ENCODE peak calls at places on chromosomes 4 and X, in five cellular contexts. One of them, this sample, is unnamed.

GRCh38 chr4:153223935-153224334 is 19.7 kb downstream of the TRIM2 start:
- DNase-seq in DMS 273 treated with DMSO at 0.1 percent for 48 hours: no peak
- DNase-seq in endothelial cell: no peak
- DNase-seq in uterus: no peak
- DNase-seq in cardiac fibroblast: peak
- DNase-seq in this sample: peak

GRCh38 chr4:12679217-12679616 is 804.9 kb downstream of the RAB28 start:
- DNase-seq in DMS 273 treated with DMSO at 0.1 percent for 48 hours: no peak
- DNase-seq in endothelial cell: no peak
- DNase-seq in uterus: no peak
- DNase-seq in cardiac fibroblast: peak
- DNase-seq in this sample: no peak

GRCh38 chr4:102527695-102528094 is 26.5 kb downstream of the NFKB1 start:
- DNase-seq in DMS 273 treated with DMSO at 0.1 percent for 48 hours: no peak
- DNase-seq in endothelial cell: no peak
- DNase-seq in uterus: no peak
- DNase-seq in cardiac fibroblast: no peak
- DNase-seq in this sample: no peak

GRCh38 chr4:174080361-174080760 is 203.1 kb downstream of the FBXO8 start:
- DNase-seq in DMS 273 treated with DMSO at 0.1 percent for 48 hours: no peak
- DNase-seq in endothelial cell: no peak
- DNase-seq in uterus: no peak
- DNase-seq in cardiac fibroblast: peak
- DNase-seq in this sample: no peak

GRCh38 chr4:101345271-101345595 is 2.1 kb downstream of the PPP3CA start:
- DNase-seq in DMS 273 treated with DMSO at 0.1 percent for 48 hours: no peak
- DNase-seq in endothelial cell: peak
- DNase-seq in uterus: no peak
- DNase-seq in cardiac fibroblast: peak
- DNase-seq in this sample: no peak

GRCh38 chrX:134547047-134547679 is 87.2 kb downstream of the HPRT1 start:
- DNase-seq in DMS 273 treated with DMSO at 0.1 percent for 48 hours: no peak
- DNase-seq in endothelial cell: no peak
- DNase-seq in uterus: no peak
- DNase-seq in cardiac fibroblast: peak
- DNase-seq in this sample: no peak

GRCh38 chr4:15361529-15361928 is 66.3 kb upstream of the C1QTNF7 start:
- DNase-seq in DMS 273 treated with DMSO at 0.1 percent for 48 hours: no peak
- DNase-seq in endothelial cell: no peak
- DNase-seq in uterus: no peak
- DNase-seq in cardiac fibroblast: no peak
- DNase-seq in this sample: no peak

GRCh38 chrX:3820170-3820569 is 106.7 kb upstream of the PRKX start:
- DNase-seq in DMS 273 treated with DMSO at 0.1 percent for 48 hours: no peak
- DNase-seq in endothelial cell: no peak
- DNase-seq in uterus: no peak
- DNase-seq in cardiac fibroblast: peak
- DNase-seq in this sample: no peak

GRCh38 chr4:140595065-140595464 is 26.3 kb upstream of the UCP1 start:
- DNase-seq in DMS 273 treated with DMSO at 0.1 percent for 48 hours: no peak
- DNase-seq in endothelial cell: no peak
- DNase-seq in uterus: no peak
- DNase-seq in cardiac fibroblast: peak
- DNase-seq in this sample: no peak

GRCh38 chr4:62816566-62816965 is 1592.7 kb downstream of the TECRL start:
- DNase-seq in DMS 273 treated with DMSO at 0.1 percent for 48 hours: no peak
- DNase-seq in endothelial cell: no peak
- DNase-seq in uterus: no peak
- DNase-seq in cardiac fibroblast: no peak
- DNase-seq in this sample: no peak

GRCh38 chrX:31670245-31670644 is 598.4 kb upstream of the FTHL17 start:
- DNase-seq in DMS 273 treated with DMSO at 0.1 percent for 48 hours: no peak
- DNase-seq in endothelial cell: no peak
- DNase-seq in uterus: no peak
- DNase-seq in cardiac fibroblast: peak
- DNase-seq in this sample: no peak

GRCh38 chr4:22635692-22636091 is 57.0 kb upstream of the GBA3 start:
- DNase-seq in DMS 273 treated with DMSO at 0.1 percent for 48 hours: no peak
- DNase-seq in endothelial cell: no peak
- DNase-seq in uterus: no peak
- DNase-seq in cardiac fibroblast: no peak
- DNase-seq in this sample: no peak

GRCh38 chrX:118495061-118495921 is at the start of gene DOCK11:
- DNase-seq in DMS 273 treated with DMSO at 0.1 percent for 48 hours: peak
- DNase-seq in endothelial cell: peak
- DNase-seq in uterus: peak
- DNase-seq in cardiac fibroblast: peak
- DNase-seq in this sample: peak

GRCh38 chr4:169915545-169915944 is 110.7 kb downstream of the MFAP3L start:
- DNase-seq in DMS 273 treated with DMSO at 0.1 percent for 48 hours: no peak
- DNase-seq in endothelial cell: no peak
- DNase-seq in uterus: no peak
- DNase-seq in cardiac fibroblast: no peak
- DNase-seq in this sample: no peak

GRCh38 chrX:74259879-74260491 is 44.0 kb upstream of the ZCCHC13 start:
- DNase-seq in DMS 273 treated with DMSO at 0.1 percent for 48 hours: no peak
- DNase-seq in endothelial cell: no peak
- DNase-seq in uterus: no peak
- DNase-seq in cardiac fibroblast: no peak
- DNase-seq in this sample: no peak

GRCh38 chr4:7819446-7819845 is 120.2 kb downstream of the AFAP1 start:
- DNase-seq in DMS 273 treated with DMSO at 0.1 percent for 48 hours: no peak
- DNase-seq in endothelial cell: no peak
- DNase-seq in uterus: no peak
- DNase-seq in cardiac fibroblast: no peak
- DNase-seq in this sample: no peak

GRCh38 chr4:81319657-81320056 is 104.6 kb upstream of the PRKG2 start:
- DNase-seq in DMS 273 treated with DMSO at 0.1 percent for 48 hours: no peak
- DNase-seq in endothelial cell: no peak
- DNase-seq in uterus: no peak
- DNase-seq in cardiac fibroblast: no peak
- DNase-seq in this sample: no peak

GRCh38 chrX:37686348-37686736 is 751 bp downstream of the XK start:
- DNase-seq in DMS 273 treated with DMSO at 0.1 percent for 48 hours: no peak
- DNase-seq in endothelial cell: no peak
- DNase-seq in uterus: no peak
- DNase-seq in cardiac fibroblast: no peak
- DNase-seq in this sample: no peak

GRCh38 chr4:81257021-81257420 is 42.0 kb upstream of the PRKG2 start:
- DNase-seq in DMS 273 treated with DMSO at 0.1 percent for 48 hours: no peak
- DNase-seq in endothelial cell: no peak
- DNase-seq in uterus: no peak
- DNase-seq in cardiac fibroblast: peak
- DNase-seq in this sample: no peak

GRCh38 chr4:71685975-71686374 is 97.9 kb downstream of the GC start:
- DNase-seq in DMS 273 treated with DMSO at 0.1 percent for 48 hours: no peak
- DNase-seq in endothelial cell: no peak
- DNase-seq in uterus: no peak
- DNase-seq in cardiac fibroblast: no peak
- DNase-seq in this sample: no peak

GRCh38 chrX:47936224-47936939 is 67.4 kb downstream of the ZNF182 start:
- DNase-seq in DMS 273 treated with DMSO at 0.1 percent for 48 hours: no peak
- DNase-seq in endothelial cell: no peak
- DNase-seq in uterus: no peak
- DNase-seq in cardiac fibroblast: peak
- DNase-seq in this sample: no peak

GRCh38 chrX:63761639-63762038 is 23.4 kb downstream of the ARHGEF9 start:
- DNase-seq in DMS 273 treated with DMSO at 0.1 percent for 48 hours: no peak
- DNase-seq in endothelial cell: no peak
- DNase-seq in uterus: no peak
- DNase-seq in cardiac fibroblast: peak
- DNase-seq in this sample: no peak

GRCh38 chr4:145842224-145842887 is 96.3 kb downstream of the ZNF827 start:
- DNase-seq in DMS 273 treated with DMSO at 0.1 percent for 48 hours: no peak
- DNase-seq in endothelial cell: no peak
- DNase-seq in uterus: no peak
- DNase-seq in cardiac fibroblast: peak
- DNase-seq in this sample: no peak

GRCh38 chr4:140790765-140791164 is 34.6 kb upstream of the TBC1D9 start:
- DNase-seq in DMS 273 treated with DMSO at 0.1 percent for 48 hours: no peak
- DNase-seq in endothelial cell: no peak
- DNase-seq in uterus: no peak
- DNase-seq in cardiac fibroblast: peak
- DNase-seq in this sample: peak

GRCh38 chrX:150405576-150405975 is 42.5 kb downstream of the MAMLD1 start:
- DNase-seq in DMS 273 treated with DMSO at 0.1 percent for 48 hours: no peak
- DNase-seq in endothelial cell: peak
- DNase-seq in uterus: no peak
- DNase-seq in cardiac fibroblast: no peak
- DNase-seq in this sample: no peak

GRCh38 chr4:112739442-112739841 is 102.5 kb downstream of the LARP7 start:
- DNase-seq in DMS 273 treated with DMSO at 0.1 percent for 48 hours: no peak
- DNase-seq in endothelial cell: no peak
- DNase-seq in uterus: no peak
- DNase-seq in cardiac fibroblast: no peak
- DNase-seq in this sample: no peak

GRCh38 chr4:169335331-169335730 is 64.6 kb upstream of the SH3RF1 start:
- DNase-seq in DMS 273 treated with DMSO at 0.1 percent for 48 hours: no peak
- DNase-seq in endothelial cell: no peak
- DNase-seq in uterus: no peak
- DNase-seq in cardiac fibroblast: peak
- DNase-seq in this sample: no peak

GRCh38 chr4:94939791-94940530 is 182.2 kb downstream of the BMPR1B start:
- DNase-seq in DMS 273 treated with DMSO at 0.1 percent for 48 hours: no peak
- DNase-seq in endothelial cell: no peak
- DNase-seq in uterus: no peak
- DNase-seq in cardiac fibroblast: no peak
- DNase-seq in this sample: no peak